ENCODE peak calls at places on chromosomes 12 and 14, in eight cellular contexts. M is left lung; I is upper lobe of right lung; Q is activated CD4-positive, alpha-beta T cell treated with anti-CD3 and anti-CD28 coated beads for 36 hours; Z is body of pancreas; K is A549; S is gastroesophageal sphincter; O is right cardiac atrium. X is an unnamed sample.

GRCh38 chr14:92386637-92387036 is 63.7 kb downstream of the SLC24A4 start:
- ATAC-seq in M (peak), I (peak), Q (no peak), Z (no peak), K (no peak), S (no peak), O (no peak), X (no peak)

GRCh38 chr14:71387753-71388152 is 480.5 kb downstream of the PCNX1 start:
- ATAC-seq in M (no peak), I (no peak), Q (peak), Z (no peak), K (no peak), S (no peak), O (no peak), X (no peak)

GRCh38 chr14:30427401-30427800 is 131.6 kb upstream of the G2E3 start:
- ATAC-seq in M (no peak), I (no peak), Q (no peak), Z (no peak), K (no peak), S (no peak), O (no peak), X (no peak)

GRCh38 chr12:14892726-14893442 is 7.2 kb upstream of the MGP start:
- ATAC-seq in M (peak), I (peak), Q (no peak), Z (peak), K (no peak), S (peak), O (peak), X (no peak)

GRCh38 chr12:96172981-96173380 is 21.2 kb upstream of the ELK3 start:
- ATAC-seq in M (no peak), I (no peak), Q (no peak), Z (no peak), K (no peak), S (no peak), O (no peak), X (no peak)

GRCh38 chr12:10641735-10642500 is 28.5 kb upstream of the MAGOHB start:
- ATAC-seq in M (peak), I (no peak), Q (no peak), Z (no peak), K (no peak), S (peak), O (peak), X (no peak)

GRCh38 chr12:12788131-12788530 is 2.7 kb downstream of the APOLD1 start:
- ATAC-seq in M (no peak), I (no peak), Q (peak), Z (no peak), K (no peak), S (no peak), O (no peak), X (no peak)

GRCh38 chr12:76962099-76962498 is 83.3 kb upstream of the CSRP2 start:
- ATAC-seq in M (no peak), I (no peak), Q (no peak), Z (no peak), K (no peak), S (no peak), O (no peak), X (no peak)

GRCh38 chr12:119354187-119354586 is 19.7 kb downstream of the CCDC60 start:
- ATAC-seq in M (no peak), I (no peak), Q (no peak), Z (no peak), K (no peak), S (no peak), O (no peak), X (no peak)

GRCh38 chr12:108757842-108758241 is 26.5 kb upstream of the CORO1C start:
- ATAC-seq in M (no peak), I (no peak), Q (no peak), Z (no peak), K (no peak), S (no peak), O (no peak), X (no peak)

GRCh38 chr14:77314539-77314938 is 6.1 kb downstream of the POMT2 start:
- ATAC-seq in M (no peak), I (no peak), Q (no peak), Z (no peak), K (no peak), S (no peak), O (no peak), X (no peak)

GRCh38 chr12:49985981-49986380 is 13.2 kb downstream of the AQP6 start:
- ATAC-seq in M (no peak), I (no peak), Q (peak), Z (no peak), K (no peak), S (no peak), O (no peak), X (no peak)

GRCh38 chr12:13000616-13000934 is 510 bp upstream of the HEBP1 start:
- ATAC-seq in M (peak), I (peak), Q (peak), Z (peak), K (peak), S (peak), O (peak), X (peak)

GRCh38 chr12:51390457-51391046 is 654 bp downstream of the GALNT6 start:
- ATAC-seq in M (peak), I (peak), Q (no peak), Z (peak), K (no peak), S (no peak), O (no peak), X (no peak)

GRCh38 chr12:3951380-3952135 is 78.4 kb upstream of the PARP11 start:
- ATAC-seq in M (no peak), I (no peak), Q (peak), Z (no peak), K (no peak), S (no peak), O (no peak), X (no peak)